ENCODE peak calls at places on chromosome 19, in nine cellular contexts. I is tibial nerve, Y is osteocyte, O is fibroblast of mammary gland, G is breast epithelium, V is HFFc6, P is neural progenitor cell, R is suprapubic skin, A is HCT116. F is an unnamed sample.

GRCh38 chr19:41753936-41754529 is 1.3 kb upstream of the CEACAM6 start:
- DNase-seq in I (peak; percentile 53), A (peak; percentile 39), R (no peak), Y (no peak), G (no peak), P (peak; percentile 27), V (peak; percentile 21), O (peak; percentile 31), F (no peak)

GRCh38 chr19:10037367-10037766 is 24.1 kb downstream of the RDH8 start:
- DNase-seq in P (no peak), O (no peak), R (no peak), Y (no peak), V (no peak), G (no peak), I (no peak), A (no peak), F (no peak)

GRCh38 chr19:35725216-35725861 is 7.5 kb downstream of the KMT2B start:
- DNase-seq in P (no peak), Y (no peak), V (no peak), O (no peak), G (no peak), I (no peak), A (no peak), R (no peak), F (no peak)

GRCh38 chr19:15316498-15316897 is 15.8 kb downstream of the BRD4 start:
- DNase-seq in R (peak; percentile 18), G (no peak), P (no peak), Y (no peak), V (peak; percentile 39), O (no peak), A (no peak), I (no peak), F (no peak)

GRCh38 chr19:32870154-32870573 is 597 bp upstream of the SLC7A9 start:
- DNase-seq in O (no peak), R (no peak), P (peak; percentile 34), G (no peak), I (no peak), V (no peak), A (no peak), Y (peak; percentile 82), F (peak; percentile 59)

GRCh38 chr19:55147408-55148251 is 1.4 kb downstream of the TNNT1 start:
- DNase-seq in V (no peak), A (no peak), R (no peak), O (no peak), P (peak; percentile 83), I (no peak), G (no peak), Y (no peak), F (no peak)

GRCh38 chr19:15469513-15470297 is 5.4 kb upstream of the RASAL3 start:
- DNase-seq in O (no peak), G (no peak), Y (no peak), P (peak; percentile 32), V (no peak), A (no peak), R (no peak), I (no peak), F (peak; percentile 70)

GRCh38 chr19:33292595-33293254 is 9.6 kb downstream of the CEBPA start:
- DNase-seq in O (peak; percentile 33), A (no peak), Y (no peak), I (no peak), V (peak; percentile 42), R (peak; percentile 76), P (no peak), G (no peak), F (peak; percentile 68)

GRCh38 chr19:10829967-10830366 is 6.0 kb downstream of the TMED1 start:
- DNase-seq in A (no peak), I (no peak), G (no peak), Y (no peak), P (no peak), R (no peak), O (no peak), V (no peak), F (no peak)

GRCh38 chr19:47309608-47310007 is at the start of gene C5AR1:
- DNase-seq in Y (no peak), O (no peak), G (no peak), I (no peak), V (no peak), R (no peak), P (no peak), A (no peak), F (no peak)

GRCh38 chr19:30647891-30648290 is 275.7 kb downstream of the ZNF536 start:
- DNase-seq in V (no peak), G (no peak), P (no peak), O (no peak), I (no peak), A (no peak), Y (peak; percentile 68), R (no peak), F (no peak)

GRCh38 chr19:30649149-30649548 is 277.0 kb downstream of the ZNF536 start:
- DNase-seq in R (no peak), O (no peak), P (no peak), Y (no peak), A (no peak), I (no peak), V (no peak), G (no peak), F (no peak)

GRCh38 chr19:30646806-30647205 is 274.6 kb downstream of the ZNF536 start:
- DNase-seq in R (no peak), P (peak; percentile 29), G (no peak), O (no peak), V (no peak), Y (no peak), I (no peak), A (no peak), F (no peak)

GRCh38 chr19:30649934-30650614 is 277.9 kb downstream of the ZNF536 start:
- DNase-seq in R (no peak), A (peak; percentile 46), I (peak; percentile 40), Y (peak; percentile 59), G (no peak), V (peak; percentile 34), O (peak; percentile 58), P (peak; percentile 68), F (no peak)

GRCh38 chr19:30648321-30648720 is 276.1 kb downstream of the ZNF536 start:
- DNase-seq in G (no peak), R (no peak), V (no peak), A (no peak), Y (peak; percentile 73), O (no peak), I (no peak), P (no peak), F (no peak)
- TF ChIP-seq CTCF in G (no peak), R (no peak), V (no peak), A (no peak), Y (no peak), O (no peak), I (no peak), P (no peak), F (no peak)

GRCh38 chr19:12884202-12884601 is 2.8 kb downstream of the KLF1 start:
- DNase-seq in I (no peak), A (no peak), P (no peak), G (no peak), Y (no peak), V (no peak), R (no peak), O (no peak), F (no peak)

GRCh38 chr19:12886943-12887747 is at the start of gene KLF1:
- DNase-seq in P (no peak), V (no peak), O (no peak), A (no peak), R (no peak), Y (no peak), G (no peak), I (no peak), F (no peak)

GRCh38 chr19:12884926-12885748 is 1.9 kb downstream of the KLF1 start:
- DNase-seq in P (peak; percentile 87), I (no peak), A (no peak), Y (no peak), O (peak; percentile 46), V (no peak), G (peak; percentile 87), R (peak; percentile 81), F (no peak)

GRCh38 chr19:12884627-12884925 is 2.4 kb downstream of the KLF1 start:
- DNase-seq in Y (no peak), A (no peak), G (no peak), R (no peak), I (no peak), P (no peak), O (no peak), V (no peak), F (no peak)

DNA sequence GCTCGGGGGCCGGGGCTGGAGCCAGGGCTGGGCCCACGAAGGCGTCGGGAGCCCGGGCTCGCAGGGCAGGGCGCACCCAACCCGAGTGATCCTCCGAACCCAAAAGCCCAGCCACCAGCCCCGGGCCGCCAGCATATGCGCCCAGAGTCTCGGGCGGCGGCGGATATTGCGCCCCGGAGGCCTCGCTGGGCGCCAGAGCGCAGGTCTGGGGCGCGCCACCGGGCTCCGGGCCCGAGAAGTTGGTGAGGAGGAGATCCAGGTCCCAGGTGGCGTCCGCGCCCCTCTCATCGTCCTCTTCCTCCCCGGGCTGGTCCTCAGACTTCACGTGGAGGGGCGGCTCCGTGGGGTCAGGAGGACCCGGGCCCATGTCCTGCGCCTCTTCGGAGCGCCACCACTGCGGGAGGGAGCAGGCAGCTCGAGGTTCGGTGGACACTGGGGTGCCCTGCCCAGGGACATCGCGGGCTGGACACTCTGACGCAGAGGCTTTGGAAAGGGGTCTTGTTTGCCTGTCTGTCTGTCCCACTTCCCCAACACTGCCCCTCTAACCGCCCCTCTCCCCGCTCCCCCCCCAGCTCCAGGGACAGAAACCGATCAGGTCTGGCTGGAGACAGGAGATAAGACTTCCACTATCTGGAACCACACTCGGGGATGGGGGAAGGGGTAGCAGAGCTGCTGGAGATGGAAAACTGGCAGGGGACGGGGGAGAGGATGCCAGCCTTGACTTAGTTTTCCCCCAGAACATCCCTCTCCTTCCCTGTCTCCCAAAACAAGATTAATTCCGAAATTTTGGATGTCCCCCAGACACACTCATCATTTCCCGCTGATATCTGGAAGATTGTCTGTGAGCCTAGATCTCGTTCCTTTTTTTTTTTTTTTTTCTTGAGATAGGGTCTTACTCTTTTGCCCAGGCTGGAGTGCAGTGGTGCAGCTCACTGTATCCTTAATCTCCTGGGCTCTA is 973 bp downstream of the KLF1 start:
- DNase-seq in V (no peak), I (no peak), Y (no peak), G (no peak), A (no peak), P (peak; percentile 34), O (no peak), R (no peak), F (no peak)
- TF ChIP-seq CTCF in V (peak; percentile 19), I (no peak), Y (no peak), G (no peak), A (no peak), P (peak; percentile 12), O (no peak), R (no peak), F (peak; percentile 47)

GRCh38 chr19:56253737-56254136 is 18.8 kb upstream of the EDDM13 start:
- DNase-seq in R (no peak), Y (no peak), O (peak; percentile 72), A (peak; percentile 41), V (peak; percentile 70), I (peak; percentile 15), P (peak; percentile 56), G (no peak), F (no peak)
- TF ChIP-seq CTCF in R (no peak), Y (peak; percentile 57), O (peak; percentile 51), A (peak; percentile 37), V (peak; percentile 71), I (peak; percentile 8), P (peak; percentile 46), G (peak; percentile 35), F (peak; percentile 80)

DNA sequence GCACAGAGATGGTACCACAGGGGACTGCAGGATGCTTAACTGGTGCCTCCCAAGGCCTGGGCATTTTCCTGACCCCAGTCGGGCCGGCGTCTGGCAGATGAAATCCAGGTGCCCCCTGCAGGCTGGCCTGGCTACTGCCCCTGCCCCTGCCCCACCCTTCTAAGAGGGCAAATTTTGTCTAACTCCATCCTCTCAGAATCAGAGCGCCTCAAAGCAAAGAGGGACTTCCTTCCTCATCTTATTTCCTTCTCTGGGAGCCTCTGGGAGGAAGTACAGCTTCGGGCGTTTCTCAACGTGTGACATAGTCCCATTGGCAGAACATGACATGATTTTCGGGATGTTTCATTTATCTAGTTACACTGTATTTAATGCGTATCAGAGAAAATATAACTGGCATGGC is 2.7 kb downstream of the PRKACA start:
- DNase-seq in G (no peak), P (peak; percentile 60), O (peak; percentile 25), V (no peak), Y (no peak), A (no peak), I (no peak), R (peak; percentile 72), F (no peak)
- TF ChIP-seq CTCF in G (peak; percentile 52), P (peak; percentile 59), O (peak; percentile 31), V (peak; percentile 73), Y (peak; percentile 54), A (peak; percentile 74), I (peak; percentile 32), R (no peak), F (peak; percentile 68)

F was measured in chondrocyte.